ENCODE peak calls at places on chromosomes 4 and X, in ten cellular contexts. One of them, this sample, is unnamed.

GRCh38 chrX:10190367-10190766 is 33.6 kb downstream of the CLCN4 start:
- ATAC-seq in thoracic aorta: no peak
- ATAC-seq in A549: peak
- ATAC-seq in naive thymus-derived CD4-positive, alpha-beta T cell: peak
- ATAC-seq in body of pancreas: peak
- ATAC-seq in IMR-90: peak
- ATAC-seq in lung: no peak
- ATAC-seq in lower lobe of right lung: peak
- ATAC-seq in right lobe of liver: peak
- ATAC-seq in pancreas: peak
- ATAC-seq in this sample: peak

GRCh38 chr4:37873383-37873782 is 17.5 kb upstream of the TBC1D1 start:
- ATAC-seq in thoracic aorta: no peak
- ATAC-seq in A549: peak
- ATAC-seq in naive thymus-derived CD4-positive, alpha-beta T cell: peak
- ATAC-seq in body of pancreas: no peak
- ATAC-seq in IMR-90: peak
- ATAC-seq in lung: peak
- ATAC-seq in lower lobe of right lung: peak
- ATAC-seq in right lobe of liver: peak
- ATAC-seq in pancreas: peak
- ATAC-seq in this sample: peak

GRCh38 chrX:69539437-69539836 is 35.3 kb downstream of the NALF2 start:
- ATAC-seq in thoracic aorta: no peak
- ATAC-seq in A549: no peak
- ATAC-seq in naive thymus-derived CD4-positive, alpha-beta T cell: no peak
- ATAC-seq in body of pancreas: no peak
- ATAC-seq in IMR-90: no peak
- ATAC-seq in lung: no peak
- ATAC-seq in lower lobe of right lung: no peak
- ATAC-seq in right lobe of liver: no peak
- ATAC-seq in pancreas: no peak
- ATAC-seq in this sample: no peak

GRCh38 chr4:42672359-42673083 is 15.6 kb upstream of the ATP8A1 start:
- ATAC-seq in thoracic aorta: no peak
- ATAC-seq in A549: no peak
- ATAC-seq in naive thymus-derived CD4-positive, alpha-beta T cell: no peak
- ATAC-seq in body of pancreas: no peak
- ATAC-seq in IMR-90: no peak
- ATAC-seq in lung: peak
- ATAC-seq in lower lobe of right lung: peak
- ATAC-seq in right lobe of liver: no peak
- ATAC-seq in pancreas: peak
- ATAC-seq in this sample: no peak

GRCh38 chr4:48173055-48173991 is 39.3 kb upstream of the TXK start:
- ATAC-seq in thoracic aorta: no peak
- ATAC-seq in A549: peak
- ATAC-seq in naive thymus-derived CD4-positive, alpha-beta T cell: peak
- ATAC-seq in body of pancreas: no peak
- ATAC-seq in IMR-90: peak
- ATAC-seq in lung: peak
- ATAC-seq in lower lobe of right lung: peak
- ATAC-seq in right lobe of liver: no peak
- ATAC-seq in pancreas: peak
- ATAC-seq in this sample: peak

GRCh38 chrX:19888419-19888879 is 1.0 kb upstream of the SH3KBP1 start:
- ATAC-seq in thoracic aorta: peak
- ATAC-seq in A549: peak
- ATAC-seq in naive thymus-derived CD4-positive, alpha-beta T cell: peak
- ATAC-seq in body of pancreas: peak
- ATAC-seq in IMR-90: peak
- ATAC-seq in lung: peak
- ATAC-seq in lower lobe of right lung: peak
- ATAC-seq in right lobe of liver: peak
- ATAC-seq in pancreas: peak
- ATAC-seq in this sample: peak

GRCh38 chrX:25618248-25618647 is 519.9 kb upstream of the MAGEB18 start:
- ATAC-seq in thoracic aorta: no peak
- ATAC-seq in A549: no peak
- ATAC-seq in naive thymus-derived CD4-positive, alpha-beta T cell: no peak
- ATAC-seq in body of pancreas: no peak
- ATAC-seq in IMR-90: no peak
- ATAC-seq in lung: no peak
- ATAC-seq in lower lobe of right lung: no peak
- ATAC-seq in right lobe of liver: no peak
- ATAC-seq in pancreas: no peak
- ATAC-seq in this sample: no peak

GRCh38 chr4:173777921-173778320 is 247.9 kb upstream of the HAND2 start:
- ATAC-seq in thoracic aorta: no peak
- ATAC-seq in A549: no peak
- ATAC-seq in naive thymus-derived CD4-positive, alpha-beta T cell: no peak
- ATAC-seq in body of pancreas: no peak
- ATAC-seq in IMR-90: no peak
- ATAC-seq in lung: no peak
- ATAC-seq in lower lobe of right lung: no peak
- ATAC-seq in right lobe of liver: no peak
- ATAC-seq in pancreas: no peak
- ATAC-seq in this sample: no peak

GRCh38 chrX:50483283-50483682 is 12.7 kb upstream of the DGKK start:
- ATAC-seq in thoracic aorta: no peak
- ATAC-seq in A549: no peak
- ATAC-seq in naive thymus-derived CD4-positive, alpha-beta T cell: no peak
- ATAC-seq in body of pancreas: no peak
- ATAC-seq in IMR-90: no peak
- ATAC-seq in lung: no peak
- ATAC-seq in lower lobe of right lung: no peak
- ATAC-seq in right lobe of liver: no peak
- ATAC-seq in pancreas: no peak
- ATAC-seq in this sample: no peak

GRCh38 chrX:20263474-20263873 is 3.2 kb downstream of the RPS6KA3 start:
- ATAC-seq in thoracic aorta: no peak
- ATAC-seq in A549: no peak
- ATAC-seq in naive thymus-derived CD4-positive, alpha-beta T cell: peak
- ATAC-seq in body of pancreas: no peak
- ATAC-seq in IMR-90: no peak
- ATAC-seq in lung: no peak
- ATAC-seq in lower lobe of right lung: no peak
- ATAC-seq in right lobe of liver: no peak
- ATAC-seq in pancreas: no peak
- ATAC-seq in this sample: no peak

GRCh38 chr4:38989487-38989886 is 42.7 kb downstream of the TMEM156 start:
- ATAC-seq in thoracic aorta: no peak
- ATAC-seq in A549: no peak
- ATAC-seq in naive thymus-derived CD4-positive, alpha-beta T cell: no peak
- ATAC-seq in body of pancreas: no peak
- ATAC-seq in IMR-90: peak
- ATAC-seq in lung: no peak
- ATAC-seq in lower lobe of right lung: no peak
- ATAC-seq in right lobe of liver: no peak
- ATAC-seq in pancreas: no peak
- ATAC-seq in this sample: no peak

DNA sequence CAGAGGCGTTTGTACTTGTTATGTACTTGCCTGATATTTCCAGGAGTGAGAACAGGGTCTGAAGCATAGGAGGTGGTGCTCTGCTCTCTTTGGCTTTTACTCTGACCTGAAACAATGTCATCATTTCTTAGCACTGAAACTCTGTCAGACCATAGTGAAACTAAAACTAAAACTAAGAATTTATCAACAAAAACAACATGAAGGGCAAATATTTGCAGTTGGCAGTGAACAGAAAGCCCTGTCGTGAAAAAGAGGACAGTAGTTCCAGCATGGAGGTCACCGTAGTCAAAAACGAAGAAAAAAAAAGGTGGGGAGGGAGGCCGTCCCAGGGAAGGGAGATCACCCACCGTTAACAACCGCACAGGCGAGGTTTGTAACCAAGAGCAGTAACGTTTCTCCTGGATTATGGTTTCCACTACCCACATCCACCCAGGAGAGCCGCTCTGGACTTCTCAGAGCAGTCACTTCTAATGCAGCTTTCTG is 97.5 kb downstream of the ANK2 start:
- ATAC-seq in thoracic aorta: peak
- ATAC-seq in A549: no peak
- ATAC-seq in naive thymus-derived CD4-positive, alpha-beta T cell: no peak
- ATAC-seq in body of pancreas: peak
- ATAC-seq in IMR-90: peak
- ATAC-seq in lung: no peak
- ATAC-seq in lower lobe of right lung: peak
- ATAC-seq in right lobe of liver: peak
- ATAC-seq in pancreas: peak
- ATAC-seq in this sample: peak
- H3K4me3 ChIP-seq in thoracic aorta: peak
- H3K4me3 ChIP-seq in A549: peak
- H3K4me3 ChIP-seq in naive thymus-derived CD4-positive, alpha-beta T cell: no peak
- H3K4me3 ChIP-seq in body of pancreas: no peak
- H3K4me3 ChIP-seq in IMR-90: peak
- H3K4me3 ChIP-seq in lung: no peak
- H3K4me3 ChIP-seq in lower lobe of right lung: peak
- H3K4me3 ChIP-seq in right lobe of liver: peak
- H3K4me3 ChIP-seq in pancreas: no peak
- H3K4me3 ChIP-seq in this sample: peak

GRCh38 chr4:157221426-157221894 is 932 bp downstream of the GRIA2 start:
- ATAC-seq in thoracic aorta: no peak
- ATAC-seq in A549: no peak
- ATAC-seq in naive thymus-derived CD4-positive, alpha-beta T cell: no peak
- ATAC-seq in body of pancreas: no peak
- ATAC-seq in IMR-90: no peak
- ATAC-seq in lung: no peak
- ATAC-seq in lower lobe of right lung: no peak
- ATAC-seq in right lobe of liver: no peak
- ATAC-seq in pancreas: peak
- ATAC-seq in this sample: no peak
- H3K4me3 ChIP-seq in thoracic aorta: peak
- H3K4me3 ChIP-seq in A549: peak
- H3K4me3 ChIP-seq in naive thymus-derived CD4-positive, alpha-beta T cell: no peak
- H3K4me3 ChIP-seq in body of pancreas: no peak
- H3K4me3 ChIP-seq in IMR-90: no peak
- H3K4me3 ChIP-seq in lung: no peak
- H3K4me3 ChIP-seq in lower lobe of right lung: no peak
- H3K4me3 ChIP-seq in right lobe of liver: no peak
- H3K4me3 ChIP-seq in pancreas: no peak
- H3K4me3 ChIP-seq in this sample: peak

GRCh38 chr4:107823870-107824366 is 814 bp upstream of the SGMS2 start:
- ATAC-seq in thoracic aorta: no peak
- ATAC-seq in A549: peak
- ATAC-seq in naive thymus-derived CD4-positive, alpha-beta T cell: peak
- ATAC-seq in body of pancreas: no peak
- ATAC-seq in IMR-90: no peak
- ATAC-seq in lung: no peak
- ATAC-seq in lower lobe of right lung: no peak
- ATAC-seq in right lobe of liver: peak
- ATAC-seq in pancreas: peak
- ATAC-seq in this sample: no peak
- H3K4me3 ChIP-seq in thoracic aorta: peak
- H3K4me3 ChIP-seq in A549: peak
- H3K4me3 ChIP-seq in naive thymus-derived CD4-positive, alpha-beta T cell: no peak
- H3K4me3 ChIP-seq in body of pancreas: peak
- H3K4me3 ChIP-seq in IMR-90: peak
- H3K4me3 ChIP-seq in lung: no peak
- H3K4me3 ChIP-seq in lower lobe of right lung: peak
- H3K4me3 ChIP-seq in right lobe of liver: peak
- H3K4me3 ChIP-seq in pancreas: peak
- H3K4me3 ChIP-seq in this sample: peak

DNA sequence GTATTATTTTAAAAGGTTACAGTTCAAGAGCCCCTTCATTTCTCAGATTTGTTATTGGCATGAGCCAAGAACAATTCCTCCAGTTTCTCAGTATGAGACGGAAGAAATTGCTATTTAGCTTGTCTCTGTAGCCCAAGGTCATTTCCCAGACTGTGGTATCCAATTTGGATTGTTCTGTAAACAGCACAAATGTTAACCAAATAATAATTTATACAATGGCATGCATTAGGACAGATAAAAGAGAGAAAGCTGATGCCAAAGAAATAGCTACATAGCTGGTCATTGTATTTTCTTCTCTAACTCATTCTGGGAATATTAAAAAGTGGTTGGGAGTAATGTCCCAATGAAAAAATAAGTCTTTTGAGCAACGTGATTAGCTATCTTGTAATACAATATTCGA is 134.6 kb upstream of the NPY2R start:
- ATAC-seq in thoracic aorta: no peak
- ATAC-seq in A549: no peak
- ATAC-seq in naive thymus-derived CD4-positive, alpha-beta T cell: no peak
- ATAC-seq in body of pancreas: no peak
- ATAC-seq in IMR-90: no peak
- ATAC-seq in lung: no peak
- ATAC-seq in lower lobe of right lung: no peak
- ATAC-seq in right lobe of liver: no peak
- ATAC-seq in pancreas: peak
- ATAC-seq in this sample: no peak
- H3K4me3 ChIP-seq in thoracic aorta: no peak
- H3K4me3 ChIP-seq in A549: no peak
- H3K4me3 ChIP-seq in naive thymus-derived CD4-positive, alpha-beta T cell: no peak
- H3K4me3 ChIP-seq in body of pancreas: no peak
- H3K4me3 ChIP-seq in IMR-90: no peak
- H3K4me3 ChIP-seq in lung: no peak
- H3K4me3 ChIP-seq in lower lobe of right lung: no peak
- H3K4me3 ChIP-seq in right lobe of liver: no peak
- H3K4me3 ChIP-seq in pancreas: no peak
- H3K4me3 ChIP-seq in this sample: no peak

DNA sequence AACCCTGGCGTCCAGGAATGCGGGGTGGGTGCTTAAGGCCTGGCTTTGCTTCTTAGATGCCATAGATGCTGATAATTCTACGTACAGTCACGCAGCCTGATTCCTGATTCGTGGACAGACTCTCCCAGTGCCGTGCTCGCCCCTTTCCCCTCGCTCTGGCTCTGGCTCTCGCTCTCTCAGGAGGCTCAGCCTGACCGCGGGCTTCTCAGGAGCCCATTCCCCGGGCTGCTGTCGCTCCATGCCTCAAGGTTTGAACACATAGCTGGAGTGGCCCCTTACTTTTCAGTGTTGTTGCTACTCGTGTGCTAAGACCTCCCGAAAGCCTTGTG is 59.2 kb upstream of the ZC4H2 start:
- ATAC-seq in thoracic aorta: no peak
- ATAC-seq in A549: peak
- ATAC-seq in naive thymus-derived CD4-positive, alpha-beta T cell: peak
- ATAC-seq in body of pancreas: peak
- ATAC-seq in IMR-90: peak
- ATAC-seq in lung: no peak
- ATAC-seq in lower lobe of right lung: peak
- ATAC-seq in right lobe of liver: peak
- ATAC-seq in pancreas: peak
- ATAC-seq in this sample: peak
- H3K4me3 ChIP-seq in thoracic aorta: peak
- H3K4me3 ChIP-seq in A549: peak
- H3K4me3 ChIP-seq in naive thymus-derived CD4-positive, alpha-beta T cell: peak
- H3K4me3 ChIP-seq in body of pancreas: peak
- H3K4me3 ChIP-seq in IMR-90: peak
- H3K4me3 ChIP-seq in lung: no peak
- H3K4me3 ChIP-seq in lower lobe of right lung: peak
- H3K4me3 ChIP-seq in right lobe of liver: peak
- H3K4me3 ChIP-seq in pancreas: peak
- H3K4me3 ChIP-seq in this sample: peak

This sample was measured in gastroesophageal sphincter.